ENCODE peak calls at places on chromosomes 4 and X, in eight cellular contexts. H is right atrium auricular region, N is OCI-LY7, P is PC-3, G is left lung, B is Peyer's patch, Z is tibial nerve, C is adrenal gland. Q is an unnamed sample.

GRCh38 chr4:78057600-78058560 is 757 bp downstream of the FRAS1 start:
- DNase-seq in H (peak; percentile 66), N (peak; percentile 48), P (peak; percentile 25), G (peak; percentile 83), B (peak; percentile 18), Z (peak; percentile 52), C (peak; percentile 58), Q (peak; percentile 26)

GRCh38 chr4:150012851-150013360 is 65.3 kb upstream of the DCLK2 start:
- DNase-seq in H (no peak), N (no peak), P (no peak), G (no peak), B (no peak), Z (no peak), C (no peak), Q (no peak)

GRCh38 chrX:8820910-8821527 is 19.8 kb upstream of the FAM9A start:
- DNase-seq in H (no peak), N (no peak), P (peak; percentile 45), G (no peak), B (no peak), Z (no peak), C (no peak), Q (no peak)

GRCh38 chr4:152678841-152679240 is 956 bp downstream of the TMEM154 start:
- DNase-seq in H (no peak), N (peak; percentile 36), P (no peak), G (no peak), B (no peak), Z (no peak), C (no peak), Q (no peak)

GRCh38 chr4:107559653-107560052 is 160.4 kb downstream of the PAPSS1 start:
- DNase-seq in H (no peak), N (no peak), P (no peak), G (no peak), B (no peak), Z (no peak), C (no peak), Q (no peak)

GRCh38 chr4:8252301-8253173 is 17.0 kb upstream of the HTRA3 start:
- DNase-seq in H (no peak), N (no peak), P (no peak), G (peak; percentile 65), B (no peak), Z (no peak), C (no peak), Q (no peak)

GRCh38 chrX:27863813-27864212 is 56.0 kb downstream of the MAGEB10 start:
- DNase-seq in H (no peak), N (no peak), P (no peak), G (no peak), B (no peak), Z (no peak), C (no peak), Q (no peak)

GRCh38 chr4:128337863-128338262 is 50.2 kb upstream of the PGRMC2 start:
- DNase-seq in H (no peak), N (no peak), P (no peak), G (no peak), B (no peak), Z (no peak), C (no peak), Q (no peak)

GRCh38 chr4:25367004-25367621 is 9.9 kb upstream of the ANAPC4 start:
- DNase-seq in H (no peak), N (peak; percentile 58), P (peak; percentile 56), G (no peak), B (no peak), Z (no peak), C (no peak), Q (no peak)

GRCh38 chr4:53889335-53890084 is 174.9 kb downstream of the CHIC2 start:
- DNase-seq in H (no peak), N (no peak), P (no peak), G (no peak), B (no peak), Z (no peak), C (no peak), Q (no peak)

GRCh38 chr4:77187231-77187630 is 30.2 kb downstream of the CCNG2 start:
- DNase-seq in H (no peak), N (no peak), P (no peak), G (no peak), B (no peak), Z (no peak), C (no peak), Q (no peak)

GRCh38 chr4:103098746-103099421 is 750 bp downstream of the BDH2 start:
- DNase-seq in H (no peak), N (no peak), P (no peak), G (no peak), B (no peak), Z (no peak), C (no peak), Q (no peak)

GRCh38 chr4:88807499-88807898 is 109.9 kb upstream of the NAP1L5 start:
- DNase-seq in H (no peak), N (no peak), P (no peak), G (no peak), B (no peak), Z (no peak), C (no peak), Q (no peak)

GRCh38 chrX:3638280-3638873 is 75.1 kb downstream of the PRKX start:
- DNase-seq in H (no peak), N (peak; percentile 18), P (peak; percentile 66), G (no peak), B (no peak), Z (peak; percentile 29), C (peak; percentile 63), Q (no peak)

GRCh38 chr4:48575964-48576363 is 85.9 kb downstream of the ZAR1 start:
- DNase-seq in H (no peak), N (no peak), P (peak; percentile 27), G (no peak), B (no peak), Z (no peak), C (no peak), Q (no peak)

GRCh38 chr4:46949822-46950221 is 40.8 kb upstream of the COX7B2 start:
- DNase-seq in H (no peak), N (no peak), P (no peak), G (no peak), B (no peak), Z (no peak), C (no peak), Q (no peak)

GRCh38 chr4:3701271-3702083 is 64.7 kb upstream of the ADRA2C start:
- DNase-seq in H (no peak), N (no peak), P (no peak), G (peak; percentile 62), B (no peak), Z (no peak), C (no peak), Q (no peak)

GRCh38 chrX:118975831-118976598 is 1.6 kb downstream of the LONRF3 start:
- DNase-seq in H (peak; percentile 90), N (no peak), P (peak; percentile 78), G (peak; percentile 93), B (peak; percentile 30), Z (peak; percentile 65), C (peak; percentile 91), Q (peak; percentile 54)

GRCh38 chr4:188305690-188306089 is 166.4 kb downstream of the TRIML1 start:
- DNase-seq in H (no peak), N (no peak), P (no peak), G (no peak), B (no peak), Z (no peak), C (no peak), Q (no peak)

GRCh38 chr4:176238819-176239218 is 30.2 kb downstream of the ASB5 start:
- DNase-seq in H (no peak), N (no peak), P (peak; percentile 11), G (no peak), B (no peak), Z (no peak), C (no peak), Q (no peak)

GRCh38 chrX:106599411-106599810 is 12.4 kb upstream of the RADX start:
- DNase-seq in H (no peak), N (no peak), P (no peak), G (no peak), B (no peak), Z (no peak), C (no peak), Q (no peak)

GRCh38 chrX:86946569-86946968 is 571.0 kb upstream of the KLHL4 start:
- DNase-seq in H (no peak), N (peak; percentile 33), P (peak; percentile 43), G (no peak), B (no peak), Z (no peak), C (no peak), Q (no peak)
- TF ChIP-seq CTCF in H (peak; percentile 14), N (peak; percentile 75), P (peak; percentile 63), G (no peak), B (no peak), Z (peak; percentile 32), C (peak; percentile 29), Q (no peak)

GRCh38 chr4:6885953-6886557 is 23.6 kb upstream of the TBC1D14 start:
- DNase-seq in H (peak; percentile 87), N (peak; percentile 56), P (peak; percentile 15), G (peak; percentile 86), B (no peak), Z (peak; percentile 45), C (peak; percentile 90), Q (no peak)
- TF ChIP-seq CTCF in H (no peak), N (peak; percentile 71), P (peak; percentile 25), G (no peak), B (no peak), Z (peak; percentile 14), C (peak; percentile 8), Q (no peak)

DNA sequence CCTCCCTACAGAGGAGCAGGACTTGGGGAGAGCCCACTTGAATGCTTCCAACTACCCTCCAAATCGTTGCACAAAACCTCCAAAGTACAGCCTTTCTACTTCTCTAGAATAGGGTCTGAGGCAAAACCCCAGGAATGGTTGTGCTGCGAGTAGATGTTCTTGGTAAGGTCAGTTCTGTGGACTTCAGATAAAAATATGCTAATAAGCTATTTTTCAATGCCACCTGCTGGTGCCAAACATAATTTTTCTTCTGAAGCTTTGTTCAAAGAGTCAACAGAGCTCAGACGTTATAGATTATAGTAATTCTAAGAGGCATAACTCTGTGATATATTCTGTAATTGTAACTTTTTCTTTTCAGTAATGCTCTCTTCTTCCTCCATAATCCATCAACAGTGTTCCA is 425.7 kb downstream of the GPAT3 start:
- DNase-seq in H (no peak), N (no peak), P (peak; percentile 55), G (no peak), B (no peak), Z (no peak), C (no peak), Q (no peak)
- TF ChIP-seq CTCF in H (no peak), N (no peak), P (peak; percentile 60), G (no peak), B (no peak), Z (no peak), C (no peak), Q (no peak)

GRCh38 chr4:71540749-71541269 is 202.0 kb downstream of the SLC4A4 start:
- DNase-seq in H (no peak), N (no peak), P (peak; percentile 22), G (no peak), B (no peak), Z (no peak), C (no peak), Q (no peak)
- TF ChIP-seq CTCF in H (no peak), N (peak; percentile 30), P (peak; percentile 53), G (no peak), B (no peak), Z (no peak), C (no peak), Q (no peak)

GRCh38 chr4:13403833-13404232 is 80.3 kb downstream of the RAB28 start:
- DNase-seq in H (no peak), N (no peak), P (no peak), G (no peak), B (no peak), Z (no peak), C (no peak), Q (no peak)
- TF ChIP-seq CTCF in H (no peak), N (no peak), P (no peak), G (no peak), B (no peak), Z (no peak), C (peak; percentile 22), Q (no peak)

Q was measured in activated B cell treated with CpG ODN at 0.5 μM for 24 hours.